ENCODE peak calls at places on chromosomes 3 and 15, in four cellular contexts. R, I, V and O are unnamed samples.
A peak's percentile ranks its signal among the peaks of the same experiment; 100 is the strongest.

GRCh38 chr3:134330895-134331810 is 43.1 kb downstream of the AMOTL2 start:
- DNase-seq in R (no peak), I (no peak), V (no peak), O (no peak)

GRCh38 chr3:149480326-149481017 is 6.0 kb downstream of the TM4SF4 start:
- DNase-seq in R (peak; percentile 69), I (no peak), V (peak; percentile 74), O (no peak)

GRCh38 chr15:65412556-65412955 is 10.2 kb downstream of the IGDCC4 start:
- DNase-seq in R (no peak), I (no peak), V (no peak), O (no peak)

GRCh38 chr3:148990211-148990610 is 1.1 kb upstream of the GYG1 start:
- DNase-seq in R (no peak), I (no peak), V (no peak), O (no peak)

GRCh38 chr3:40366203-40367162 is 20.5 kb upstream of the ENTPD3 start:
- DNase-seq in R (no peak), I (no peak), V (no peak), O (no peak)

GRCh38 chr3:88195951-88196434 is 46.2 kb downstream of the C3orf38 start:
- DNase-seq in R (no peak), I (no peak), V (no peak), O (no peak)

GRCh38 chr3:184937611-184938010 is 125.6 kb downstream of the VPS8 start:
- DNase-seq in R (no peak), I (no peak), V (no peak), O (no peak)

GRCh38 chr15:65410972-65411371 is 11.8 kb downstream of the IGDCC4 start:
- DNase-seq in R (no peak), I (no peak), V (no peak), O (no peak)

GRCh38 chr3:58562498-58562897 is 14.7 kb downstream of the FAM107A start:
- DNase-seq in R (no peak), I (no peak), V (no peak), O (no peak)
- H3K4me1 ChIP-seq in R (peaks cover 2% of the 10 kb centered on the region), I (no peaks in the 10 kb centered on the region), V (no peaks in the 10 kb centered on the region), O (no peaks in the 10 kb centered on the region)

DNA sequence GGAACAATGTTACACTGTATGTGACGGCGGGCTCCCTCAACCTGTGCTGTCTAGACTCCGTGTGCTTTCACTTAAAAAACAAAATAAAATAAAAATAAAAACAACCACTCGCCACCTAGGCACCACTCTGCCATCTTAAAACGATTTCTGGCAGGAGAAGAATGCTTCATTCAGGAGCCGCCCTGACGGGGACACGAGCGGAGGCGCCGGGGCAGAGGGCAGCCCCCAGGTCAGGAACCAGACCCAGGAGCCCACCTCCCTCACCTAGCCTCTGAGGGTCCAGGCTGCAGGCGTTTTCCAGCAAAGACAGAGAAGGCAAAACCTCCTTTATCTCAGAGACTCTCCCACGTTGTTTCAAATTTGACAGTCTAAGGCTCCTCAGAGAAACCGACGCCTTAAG is 85.1 kb upstream of the SNRPA1 start:
- DNase-seq in R (no peak), I (no peak), V (no peak), O (no peak)
- H3K27ac ChIP-seq in R (no peak overlapping the region), I (no peak overlapping the region), V (no peak overlapping the region), O (no peak overlapping the region)

DNA sequence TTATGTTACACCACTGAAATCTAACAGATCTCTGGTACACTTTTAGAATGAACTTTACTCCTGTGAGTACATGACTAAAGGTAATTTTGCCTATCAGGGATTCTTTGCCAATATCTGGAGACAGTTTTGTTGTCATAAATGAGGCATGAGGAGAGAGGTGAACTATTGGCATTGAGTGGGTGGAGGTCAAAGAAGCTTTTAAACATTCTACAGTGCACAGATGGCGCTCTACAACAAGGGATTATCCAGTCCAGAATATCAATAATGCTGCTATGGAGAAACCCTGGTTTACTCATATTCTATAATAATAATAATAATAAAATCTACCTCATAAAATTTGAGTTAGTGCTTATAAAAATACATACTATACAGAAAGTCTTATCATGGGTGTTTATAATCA is 702.3 kb downstream of the SI start:
- DNase-seq in R (no peak), I (no peak), V (no peak), O (no peak)
- H3K4me1 ChIP-seq in R (no peaks in the 10 kb centered on the region), I (no peaks in the 10 kb centered on the region), V (no peaks in the 10 kb centered on the region), O (no peaks in the 10 kb centered on the region)

GRCh38 chr15:59014068-59014467 is 26.6 kb downstream of the RNF111 start:
- DNase-seq in R (no peak), I (no peak), V (no peak), O (no peak)
- H3K27ac ChIP-seq in R (no peak overlapping the region), I (no peak overlapping the region), V (no peak overlapping the region), O (no peak overlapping the region)

DNA sequence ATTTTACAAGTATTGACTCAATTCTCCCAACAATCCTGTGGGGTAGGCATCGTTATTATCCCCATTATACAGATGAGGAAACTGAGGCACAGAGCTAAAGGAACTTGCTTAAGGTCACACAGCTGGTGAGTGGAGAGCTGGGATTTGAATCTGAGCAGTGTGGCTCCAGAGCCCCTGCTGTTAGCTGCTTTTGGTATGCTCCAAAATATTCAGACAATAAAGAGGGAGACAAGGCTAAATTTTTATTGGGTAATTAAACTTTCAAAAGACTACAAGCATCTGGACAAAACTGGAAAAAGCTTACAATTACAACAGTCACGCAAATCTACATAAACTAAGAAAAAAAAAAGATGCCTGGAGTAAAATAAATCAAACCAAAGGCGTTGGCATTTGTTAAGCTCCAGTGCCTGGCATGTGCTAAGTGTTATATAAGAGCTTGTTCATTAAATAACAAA is 27.7 kb downstream of the CCDC13 start:
- DNase-seq in R (no peak), I (no peak), V (no peak), O (no peak)
- H3K4me1 ChIP-seq in R (peaks cover 9% of the 10 kb centered on the region), I (peaks cover 24% of the 10 kb centered on the region), V (peaks cover under 1% of the 10 kb centered on the region), O (peaks cover 15% of the 10 kb centered on the region)

GRCh38 chr15:38378162-38378560 is 75.8 kb upstream of the FAM98B start:
- DNase-seq in R (peak; percentile 47), I (no peak), V (peak; percentile 66), O (no peak)
- H3K27ac ChIP-seq in R (no peak overlapping the region), I (no peak overlapping the region), V (peak overlapping the region; percentile 59), O (no peak overlapping the region)

DNA sequence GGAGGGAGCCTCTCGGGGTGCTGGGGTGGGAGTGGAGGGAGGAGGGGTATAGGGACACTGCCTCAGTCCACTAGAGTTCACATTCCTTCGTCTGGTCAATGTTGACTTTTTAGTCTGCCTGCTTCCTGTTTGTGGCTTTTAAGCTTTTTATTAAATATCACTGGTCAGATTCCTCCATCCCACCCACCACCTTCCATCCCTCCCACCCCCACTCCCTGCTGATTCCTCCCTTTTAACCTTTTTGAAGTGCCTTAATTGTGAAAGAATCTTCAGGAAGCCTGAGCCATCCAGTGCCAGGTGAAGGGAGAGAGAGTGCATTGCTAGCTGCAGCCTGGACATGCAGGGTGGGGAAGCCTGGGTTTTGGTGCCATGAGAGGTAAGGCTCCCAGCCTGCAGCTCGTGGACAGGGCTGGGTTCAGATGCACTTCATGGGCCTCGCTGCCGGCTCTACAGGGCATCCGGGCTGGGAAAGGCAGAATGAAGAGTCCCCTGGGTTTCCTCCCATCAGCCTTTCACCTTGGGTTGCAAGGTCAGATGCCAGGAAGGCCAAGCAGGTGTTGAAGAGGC is 105.9 kb downstream of the DNAJB8 start:
- DNase-seq in R (no peak), I (no peak), V (no peak), O (no peak)
- H3K4me1 ChIP-seq in R (no peaks in the 10 kb centered on the region), I (no peaks in the 10 kb centered on the region), V (peaks cover 11% of the 10 kb centered on the region), O (no peaks in the 10 kb centered on the region)

GRCh38 chr15:74815121-74815933 is 2.7 kb downstream of the LMAN1L start:
- DNase-seq in R (no peak), I (no peak), V (peak; percentile 74), O (no peak)
- H3K27ac ChIP-seq in R (no peak overlapping the region), I (no peak overlapping the region), V (peak overlapping the region; percentile 40), O (no peak overlapping the region)

GRCh38 chr3:138362536-138362935 is 14.2 kb downstream of the MRAS start:
- DNase-seq in R (no peak), I (no peak), V (no peak), O (no peak)
- H3K4me1 ChIP-seq in R (peaks cover 28% of the 10 kb centered on the region), I (no peaks in the 10 kb centered on the region), V (peaks cover 42% of the 10 kb centered on the region), O (no peaks in the 10 kb centered on the region)